ENCODE peak calls at places on chromosomes 13 and 19, in nine cellular contexts. C is PC-9; J is body of pancreas; V is transverse colon; Z is naive thymus-derived CD4-positive, alpha-beta T cell; F is CD8-positive, alpha-beta T cell; X is aorta; L is endodermal cell; M is cardiac muscle cell. K is an unnamed sample.
A peak's percentile ranks its signal among the peaks of the same experiment; 100 is the strongest.

GRCh38 chr13:39056018-39056417 is 17.8 kb downstream of the NHLRC3 start:
- DNase-seq in Z (no peak), X (no peak), V (no peak), L (no peak), J (no peak), M (no peak), C (no peak), F (no peak), K (no peak)

GRCh38 chr13:83798731-83799130 is 83.5 kb downstream of the SLITRK1 start:
- DNase-seq in M (peak; percentile 12), F (no peak), Z (no peak), L (no peak), C (no peak), V (no peak), J (no peak), X (no peak), K (no peak)

GRCh38 chr13:51524312-51524711 is 60.0 kb upstream of the WDFY2 start:
- DNase-seq in C (peak; percentile 39), Z (no peak), L (no peak), J (no peak), M (peak; percentile 37), V (no peak), F (no peak), X (no peak), K (no peak)

GRCh38 chr19:54418030-54418929 is 3.0 kb downstream of the TTYH1 start:
- DNase-seq in M (peak; percentile 73), J (no peak), Z (no peak), V (no peak), L (peak; percentile 68), F (no peak), C (no peak), X (peak; percentile 62), K (no peak)

GRCh38 chr19:54561840-54562239 is 11.8 kb upstream of the LILRA2 start:
- DNase-seq in V (no peak), Z (no peak), L (no peak), C (no peak), M (no peak), X (no peak), F (no peak), J (no peak), K (no peak)

GRCh38 chr13:30341815-30342570 is 34.6 kb upstream of the KATNAL1 start:
- DNase-seq in J (peak; percentile 75), Z (no peak), F (no peak), L (no peak), M (peak; percentile 87), C (peak; percentile 70), V (peak; percentile 76), X (peak; percentile 96), K (peak; percentile 92)

GRCh38 chr19:862529-863304 is 3.3 kb downstream of the CFD start:
- DNase-seq in L (peak; percentile 95), C (no peak), X (peak; percentile 89), F (peak; percentile 77), Z (peak; percentile 82), M (peak; percentile 61), J (peak; percentile 66), V (peak; percentile 76), K (peak; percentile 70)

GRCh38 chr19:1248454-1249297 is at the start of gene MIDN:
- DNase-seq in Z (peak; percentile 86), L (peak; percentile 95), X (peak; percentile 95), M (peak; percentile 93), J (peak; percentile 87), F (peak; percentile 64), V (peak; percentile 88), C (peak; percentile 78), K (peak; percentile 95)

GRCh38 chr13:37349916-37350315 is 244.5 kb upstream of the CSNK1A1L start:
- DNase-seq in Z (no peak), X (no peak), J (no peak), V (no peak), F (no peak), L (no peak), M (no peak), C (no peak), K (no peak)

GRCh38 chr19:35328851-35329285 is at the start of gene CD22:
- DNase-seq in Z (no peak), J (no peak), M (no peak), V (no peak), F (no peak), X (no peak), L (no peak), C (no peak), K (peak; percentile 13)

GRCh38 chr19:10565028-10565566 is 713 bp downstream of the KRI1 start:
- DNase-seq in V (peak; percentile 55), J (peak; percentile 39), M (peak; percentile 49), X (no peak), Z (peak; percentile 46), C (no peak), L (peak; percentile 86), F (no peak), K (peak; percentile 77)

GRCh38 chr19:8605514-8605913 is 5.0 kb downstream of the ADAMTS10 start:
- DNase-seq in X (no peak), L (no peak), Z (no peak), F (no peak), M (no peak), C (no peak), J (no peak), V (no peak), K (no peak)

GRCh38 chr13:109150691-109151090 is 521.3 kb downstream of the MYO16 start:
- DNase-seq in C (no peak), F (no peak), M (no peak), Z (no peak), X (no peak), J (no peak), V (no peak), L (no peak), K (no peak)
- H3K4me1 ChIP-seq in C (peaks cover 30% of the 10 kb centered on the region), F (no peaks in the 10 kb centered on the region), M (no peaks in the 10 kb centered on the region), Z (no peaks in the 10 kb centered on the region), X (peaks cover 5% of the 10 kb centered on the region), J (no peaks in the 10 kb centered on the region), V (no peaks in the 10 kb centered on the region), L (peaks cover 8% of the 10 kb centered on the region), K (no peaks in the 10 kb centered on the region)

GRCh38 chr13:114108141-114108761 is 24.2 kb downstream of the RASA3 start:
- DNase-seq in F (no peak), X (peak; percentile 47), C (no peak), Z (no peak), J (no peak), V (peak; percentile 5), M (no peak), L (peak; percentile 10), K (peak; percentile 55)

GRCh38 chr13:114106991-114107685 is 25.3 kb downstream of the RASA3 start:
- DNase-seq in F (no peak), J (no peak), X (peak; percentile 66), L (peak; percentile 43), C (no peak), V (peak; percentile 4), Z (no peak), M (no peak), K (peak; percentile 48)

GRCh38 chr13:114107686-114108081 is 24.7 kb downstream of the RASA3 start:
- DNase-seq in F (no peak), X (peak; percentile 84), M (peak; percentile 80), L (peak; percentile 39), Z (no peak), V (peak; percentile 8), C (no peak), J (no peak), K (peak; percentile 86)

GRCh38 chr13:114105351-114106225 is 26.8 kb downstream of the RASA3 start:
- DNase-seq in L (peak; percentile 47), M (no peak), Z (no peak), J (no peak), C (no peak), F (no peak), V (peak; percentile 9), X (peak; percentile 72), K (no peak)

DNA sequence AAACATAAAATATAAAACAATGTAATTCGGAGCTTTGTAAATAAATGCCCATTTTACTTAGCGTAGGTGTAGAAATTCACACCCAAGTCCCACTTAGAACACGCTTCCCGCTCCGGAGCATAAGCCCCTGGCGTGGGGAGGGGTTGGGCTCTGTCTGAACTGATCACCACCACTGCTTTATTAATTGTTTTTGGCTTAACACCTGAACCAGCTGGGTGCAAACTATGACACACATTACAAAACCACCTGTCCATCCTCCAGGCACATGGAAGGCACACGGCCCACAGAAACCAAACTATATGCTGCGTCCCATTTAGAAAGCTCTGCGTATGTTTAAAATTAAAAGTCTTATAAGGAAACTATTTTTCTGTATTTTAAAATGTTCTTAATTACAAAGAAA is 25.9 kb downstream of the RASA3 start:
- DNase-seq in M (no peak), X (no peak), F (no peak), C (no peak), L (peak; percentile 13), V (no peak), J (no peak), Z (no peak), K (no peak)
- H3K4me1 ChIP-seq in M (peaks cover 18% of the 10 kb centered on the region), X (no peaks in the 10 kb centered on the region), F (peaks cover 88% of the 10 kb centered on the region), C (no peaks in the 10 kb centered on the region), L (no peaks in the 10 kb centered on the region), V (peaks cover 31% of the 10 kb centered on the region), J (no peaks in the 10 kb centered on the region), Z (peaks cover 71% of the 10 kb centered on the region), K (no peaks in the 10 kb centered on the region)

DNA sequence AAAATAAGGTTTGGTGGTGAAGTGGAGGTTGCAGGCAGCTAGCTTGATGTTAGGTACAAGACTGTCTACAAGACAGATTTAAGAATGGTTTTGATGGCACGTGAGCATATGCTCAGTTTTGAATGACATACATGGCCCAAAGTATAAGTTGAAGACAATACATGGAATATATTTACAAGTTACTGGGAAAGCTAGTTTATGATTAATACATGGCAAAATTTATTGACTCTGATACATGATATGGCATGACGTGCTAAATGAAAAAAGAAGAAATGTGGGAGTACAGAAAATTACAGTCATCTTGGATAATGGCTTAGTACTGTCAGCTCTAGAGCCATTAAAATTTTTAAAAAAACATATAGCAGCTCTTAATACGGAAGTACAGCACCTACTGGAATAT is 4.4 kb downstream of the KLF5 start:
- DNase-seq in M (no peak), Z (no peak), C (no peak), F (no peak), X (no peak), L (no peak), V (no peak), J (no peak), K (no peak)
- H3K4me1 ChIP-seq in M (no peaks in the 10 kb centered on the region), Z (peaks cover 4% of the 10 kb centered on the region), C (peaks cover 61% of the 10 kb centered on the region), F (peaks cover 11% of the 10 kb centered on the region), X (peaks cover 2% of the 10 kb centered on the region), L (peaks cover 2% of the 10 kb centered on the region), V (no peaks in the 10 kb centered on the region), J (peaks cover 43% of the 10 kb centered on the region), K (no peaks in the 10 kb centered on the region)

GRCh38 chr13:99811067-99811715 is 160.4 kb downstream of the ZIC5 start:
- DNase-seq in L (no peak), V (no peak), F (no peak), J (peak; percentile 16), C (no peak), X (no peak), Z (no peak), M (no peak), K (no peak)

GRCh38 chr13:99806671-99807070 is 164.9 kb downstream of the ZIC5 start:
- DNase-seq in V (no peak), F (no peak), J (no peak), M (no peak), Z (no peak), C (no peak), L (no peak), X (no peak), K (no peak)

GRCh38 chr13:99809931-99810330 is 161.6 kb downstream of the ZIC5 start:
- DNase-seq in M (no peak), L (no peak), V (no peak), J (no peak), F (no peak), X (no peak), C (no peak), Z (no peak), K (no peak)

GRCh38 chr13:99805361-99805760 is 166.2 kb downstream of the ZIC5 start:
- DNase-seq in V (no peak), L (peak; percentile 86), C (no peak), X (no peak), J (no peak), M (no peak), F (no peak), Z (no peak), K (no peak)

GRCh38 chr13:99808786-99809185 is 162.8 kb downstream of the ZIC5 start:
- DNase-seq in J (no peak), C (no peak), F (no peak), V (no peak), Z (no peak), M (no peak), X (no peak), L (no peak), K (no peak)
- H3K4me1 ChIP-seq in J (peaks cover 9% of the 10 kb centered on the region), C (no peaks in the 10 kb centered on the region), F (no peaks in the 10 kb centered on the region), V (no peaks in the 10 kb centered on the region), Z (no peaks in the 10 kb centered on the region), M (no peaks in the 10 kb centered on the region), X (no peaks in the 10 kb centered on the region), L (no peaks in the 10 kb centered on the region), K (no peaks in the 10 kb centered on the region)